ENCODE peak calls at places on chromosome 14, in seven cellular contexts. G, D, O, K, W, P and A are unnamed samples.

GRCh38 chr14:64759555-64759938 is 55.3 kb downstream of the PLEKHG3 start:
- DNase-seq in G (no peak), D (no peak), O (no peak), K (no peak), W (no peak), P (no peak), A (no peak)

GRCh38 chr14:90658541-90658967 is 157.7 kb downstream of the TTC7B start:
- DNase-seq in G (no peak), D (no peak), O (no peak), K (no peak), W (no peak), P (peak; percentile 39), A (no peak)

GRCh38 chr14:85414142-85414541 is 115.8 kb upstream of the FLRT2 start:
- DNase-seq in G (no peak), D (no peak), O (no peak), K (no peak), W (no peak), P (no peak), A (no peak)

GRCh38 chr14:77133718-77134338 is 7.8 kb downstream of the ZDHHC22 start:
- DNase-seq in G (no peak), D (peak; percentile 22), O (no peak), K (peak; percentile 50), W (peak; percentile 17), P (peak; percentile 68), A (no peak)

GRCh38 chr14:77194706-77195105 is 13.1 kb downstream of the TMEM63C start:
- DNase-seq in G (no peak), D (no peak), O (no peak), K (no peak), W (no peak), P (no peak), A (no peak)

GRCh38 chr14:101412741-101413140 is 148.6 kb upstream of the DIO3 start:
- DNase-seq in G (no peak), D (no peak), O (no peak), K (no peak), W (no peak), P (no peak), A (no peak)

GRCh38 chr14:21066882-21067502 is 3.1 kb upstream of the ARHGEF40 start:
- DNase-seq in G (no peak), D (peak; percentile 12), O (no peak), K (no peak), W (no peak), P (no peak), A (no peak)

GRCh38 chr14:87874676-87875075 is 118.3 kb downstream of the GALC start:
- DNase-seq in G (no peak), D (no peak), O (no peak), K (no peak), W (no peak), P (no peak), A (no peak)

GRCh38 chr14:77303417-77304156 is 17.1 kb downstream of the POMT2 start:
- DNase-seq in G (no peak), D (peak; percentile 97), O (peak; percentile 83), K (peak; percentile 56), W (no peak), P (peak; percentile 55), A (no peak)

GRCh38 chr14:100470523-100470897 is 116.7 kb downstream of the BEGAIN start:
- DNase-seq in G (no peak), D (no peak), O (no peak), K (no peak), W (no peak), P (no peak), A (no peak)

GRCh38 chr14:96567289-96567899 is 65.2 kb downstream of the PAPOLA start:
- DNase-seq in G (no peak), D (peak; percentile 57), O (no peak), K (no peak), W (no peak), P (no peak), A (no peak)

GRCh38 chr14:61183486-61183885 is 97.7 kb downstream of the TMEM30B start:
- DNase-seq in G (no peak), D (no peak), O (no peak), K (no peak), W (no peak), P (no peak), A (no peak)

GRCh38 chr14:61342486-61342885 is 21.1 kb downstream of the PRKCH start:
- DNase-seq in G (peak; percentile 67), D (no peak), O (no peak), K (no peak), W (peak; percentile 84), P (peak; percentile 88), A (no peak)

GRCh38 chr14:77059276-77059934 is 30.9 kb upstream of the IRF2BPL start:
- DNase-seq in G (no peak), D (peak; percentile 94), O (peak; percentile 77), K (peak; percentile 95), W (no peak), P (peak; percentile 43), A (no peak)

GRCh38 chr14:100317897-100318808 is 5.0 kb upstream of the SLC25A47 start:
- DNase-seq in G (no peak), D (peak; percentile 36), O (no peak), K (no peak), W (peak; percentile 60), P (peak; percentile 81), A (peak; percentile 69)

GRCh38 chr14:68074765-68075381 is 255.3 kb downstream of the RAD51B start:
- DNase-seq in G (no peak), D (no peak), O (no peak), K (no peak), W (no peak), P (no peak), A (no peak)

GRCh38 chr14:96904201-96904600 is 107.0 kb downstream of the VRK1 start:
- DNase-seq in G (no peak), D (no peak), O (no peak), K (no peak), W (no peak), P (no peak), A (no peak)

GRCh38 chr14:53310412-53310811 is 157.3 kb upstream of the DDHD1 start:
- DNase-seq in G (no peak), D (no peak), O (no peak), K (no peak), W (no peak), P (no peak), A (no peak)

GRCh38 chr14:70856851-70857498 is 47.7 kb upstream of the MAP3K9 start:
- DNase-seq in G (no peak), D (peak; percentile 97), O (peak; percentile 69), K (peak; percentile 58), W (no peak), P (peak; percentile 22), A (no peak)

GRCh38 chr14:54881235-54881760 is 21.3 kb downstream of the GCH1 start:
- DNase-seq in G (peak; percentile 87), D (peak; percentile 18), O (no peak), K (no peak), W (no peak), P (peak; percentile 32), A (no peak)

GRCh38 chr14:73227812-73228781 is 9.2 kb upstream of the PAPLN start:
- DNase-seq in G (no peak), D (peak; percentile 72), O (no peak), K (peak; percentile 80), W (no peak), P (no peak), A (no peak)

GRCh38 chr14:38389666-38390065 is 133.8 kb upstream of the CLEC14A start:
- DNase-seq in G (no peak), D (peak; percentile 79), O (peak; percentile 39), K (peak; percentile 86), W (no peak), P (no peak), A (no peak)

GRCh38 chr14:63468273-63468672 is 74.9 kb downstream of the PPP2R5E start:
- DNase-seq in G (peak; percentile 35), D (no peak), O (no peak), K (no peak), W (no peak), P (no peak), A (no peak)

GRCh38 chr14:24058260-24058950 is 6.6 kb downstream of the CARMIL3 start:
- DNase-seq in G (no peak), D (peak; percentile 49), O (peak; percentile 32), K (peak; percentile 43), W (no peak), P (no peak), A (peak; percentile 76)

GRCh38 chr14:30779210-30779609 is 95.1 kb upstream of the COCH start:
- DNase-seq in G (no peak), D (peak; percentile 78), O (no peak), K (peak; percentile 4), W (no peak), P (no peak), A (no peak)

GRCh38 chr14:94601961-94602391 is 10.2 kb upstream of the SERPINA3 start:
- DNase-seq in G (no peak), D (peak; percentile 80), O (peak; percentile 59), K (peak; percentile 14), W (no peak), P (no peak), A (no peak)